ENCODE peak calls at places on chromosomes 3 and 15, in ten cellular contexts. D is upper lobe of right lung, J is GM13977, T is PC-3, X is A549, S is lung microvascular endothelial cell, H is NB4, M is GM23248, Y is brain microvascular endothelial cell, Z is fibroblast of gingiva. G is an unnamed sample.

GRCh38 chr3:10594915-10595314 is 89.5 kb upstream of the ATP2B2 start:
- DNase-seq in D (no peak), J (peak), T (peak), X (peak), S (peak), H (peak), M (peak), Y (peak), Z (no peak), G (peak)

GRCh38 chr3:40837300-40837699 is 312.5 kb downstream of the ZNF621 start:
- DNase-seq in D (no peak), J (no peak), T (no peak), X (no peak), S (no peak), H (no peak), M (no peak), Y (no peak), Z (no peak), G (no peak)

GRCh38 chr3:157136647-157137387 is 23.1 kb downstream of the CCNL1 start:
- DNase-seq in D (no peak), J (no peak), T (peak), X (no peak), S (no peak), H (no peak), M (peak), Y (no peak), Z (no peak), G (no peak)

GRCh38 chr15:34043391-34043790 is 4.4 kb upstream of the AVEN start:
- DNase-seq in D (no peak), J (no peak), T (no peak), X (no peak), S (no peak), H (peak), M (no peak), Y (no peak), Z (no peak), G (peak)

GRCh38 chr3:105365536-105366301 is 990 bp upstream of the ALCAM start:
- DNase-seq in D (peak), J (no peak), T (no peak), X (peak), S (peak), H (peak), M (peak), Y (peak), Z (peak), G (peak)

GRCh38 chr3:78476076-78476475 is 1291.7 kb downstream of the ROBO1 start:
- DNase-seq in D (no peak), J (no peak), T (no peak), X (no peak), S (no peak), H (no peak), M (no peak), Y (no peak), Z (no peak), G (no peak)

GRCh38 chr15:78312956-78313355 is 13.5 kb upstream of the SKIC8 start:
- DNase-seq in D (no peak), J (no peak), T (no peak), X (no peak), S (no peak), H (no peak), M (no peak), Y (no peak), Z (no peak), G (no peak)

GRCh38 chr15:70276401-70276800 is 178.7 kb upstream of the TLE3 start:
- DNase-seq in D (peak), J (no peak), T (no peak), X (no peak), S (no peak), H (no peak), M (no peak), Y (no peak), Z (no peak), G (no peak)

GRCh38 chr3:127637971-127638370 is 9.0 kb downstream of the PODXL2 start:
- DNase-seq in D (no peak), J (no peak), T (no peak), X (no peak), S (no peak), H (peak), M (no peak), Y (no peak), Z (no peak), G (no peak)

GRCh38 chr3:134334231-134334900 is 39.9 kb downstream of the AMOTL2 start:
- DNase-seq in D (no peak), J (no peak), T (no peak), X (no peak), S (no peak), H (no peak), M (peak), Y (no peak), Z (peak), G (no peak)

GRCh38 chr3:185823280-185824044 is 1.4 kb downstream of the IGF2BP2 start:
- DNase-seq in D (peak), J (peak), T (peak), X (no peak), S (peak), H (peak), M (peak), Y (no peak), Z (peak), G (peak)

GRCh38 chr3:53009826-53010539 is 35.9 kb downstream of the SFMBT1 start:
- DNase-seq in D (no peak), J (no peak), T (no peak), X (no peak), S (no peak), H (no peak), M (no peak), Y (no peak), Z (no peak), G (no peak)

GRCh38 chr3:192887047-192887446 is 30.6 kb downstream of the MB21D2 start:
- DNase-seq in D (no peak), J (no peak), T (peak), X (no peak), S (no peak), H (no peak), M (no peak), Y (peak), Z (no peak), G (peak)

GRCh38 chr3:38119802-38120689 is 16.9 kb downstream of the ACAA1 start:
- DNase-seq in D (no peak), J (no peak), T (no peak), X (no peak), S (no peak), H (no peak), M (no peak), Y (no peak), Z (no peak), G (no peak)

GRCh38 chr15:99149366-99149765 is 44.5 kb downstream of the SYNM start:
- DNase-seq in D (no peak), J (no peak), T (no peak), X (no peak), S (no peak), H (no peak), M (no peak), Y (no peak), Z (no peak), G (no peak)

GRCh38 chr3:25588441-25589103 is 76.1 kb downstream of the TOP2B start:
- DNase-seq in D (no peak), J (no peak), T (no peak), X (no peak), S (no peak), H (no peak), M (no peak), Y (peak), Z (no peak), G (no peak)

GRCh38 chr15:59189224-59189623 is 17.4 kb upstream of the LDHAL6B start:
- DNase-seq in D (no peak), J (no peak), T (no peak), X (no peak), S (no peak), H (no peak), M (no peak), Y (no peak), Z (no peak), G (no peak)

GRCh38 chr15:36999778-37000177 is 100.6 kb downstream of the MEIS2 start:
- DNase-seq in D (no peak), J (no peak), T (no peak), X (no peak), S (no peak), H (no peak), M (no peak), Y (no peak), Z (no peak), G (no peak)

GRCh38 chr3:169354774-169355501 is 308.6 kb downstream of the MECOM start:
- DNase-seq in D (no peak), J (no peak), T (no peak), X (no peak), S (no peak), H (no peak), M (no peak), Y (no peak), Z (no peak), G (no peak)

GRCh38 chr3:114320251-114320650 is 26.4 kb downstream of the TIGIT start:
- DNase-seq in D (no peak), J (no peak), T (no peak), X (no peak), S (peak), H (no peak), M (peak), Y (no peak), Z (no peak), G (no peak)

GRCh38 chr3:185362850-185363661 is at the start of gene MAP3K13:
- DNase-seq in D (peak), J (peak), T (peak), X (peak), S (peak), H (peak), M (peak), Y (peak), Z (peak), G (peak)

GRCh38 chr3:182603501-182603900 is 189.8 kb upstream of the ATP11B start:
- DNase-seq in D (no peak), J (no peak), T (peak), X (no peak), S (no peak), H (no peak), M (no peak), Y (no peak), Z (no peak), G (no peak)

GRCh38 chr3:42556089-42556632 is 25.6 kb downstream of the SEC22C start:
- DNase-seq in D (no peak), J (no peak), T (peak), X (no peak), S (peak), H (peak), M (no peak), Y (no peak), Z (no peak), G (no peak)

GRCh38 chr15:60649845-60650548 is 171.1 kb upstream of the ICE2 start:
- DNase-seq in D (no peak), J (peak), T (no peak), X (no peak), S (no peak), H (no peak), M (peak), Y (no peak), Z (no peak), G (no peak)

GRCh38 chr3:113968986-113969385 is 21.2 kb downstream of the ZDHHC23 start:
- DNase-seq in D (no peak), J (no peak), T (no peak), X (no peak), S (no peak), H (no peak), M (peak), Y (no peak), Z (peak), G (peak)

GRCh38 chr15:44584162-44584749 is 47.3 kb downstream of the EIF3J start:
- DNase-seq in D (peak), J (no peak), T (peak), X (peak), S (peak), H (peak), M (peak), Y (no peak), Z (no peak), G (peak)

G was measured in RPMI7951.